ENCODE peak calls at places on chromosomes 1 and 21, in four cellular contexts. Y is GM23248, Q is GM23338, S is OCI-LY7. M is an unnamed sample.

GRCh38 chr1:29556657-29557056 is 320.3 kb downstream of the PTPRU start:
- DNase-seq in Y (no peak), Q (no peak), S (no peak), M (no peak)

GRCh38 chr1:20484526-20485462 is 1.2 kb downstream of the CAMK2N1 start:
- DNase-seq in Q (no peak), Y (peak), S (no peak), M (peak)

GRCh38 chr1:66048011-66048410 is 255.3 kb downstream of the PDE4B start:
- DNase-seq in Y (peak), S (no peak), Q (no peak), M (no peak)

GRCh38 chr1:240149488-240150094 is 57.9 kb downstream of the FMN2 start:
- DNase-seq in Y (peak), S (peak), Q (peak), M (peak)

GRCh38 chr1:219459321-219460105 is 153.4 kb downstream of the ZC3H11B start:
- DNase-seq in Y (peak), Q (no peak), S (no peak), M (no peak)

GRCh38 chr1:172699111-172699510 is 40.2 kb downstream of the FASLG start:
- DNase-seq in Y (peak), S (no peak), Q (no peak), M (no peak)

GRCh38 chr21:43919871-43920801 is 55.1 kb downstream of the AGPAT3 start:
- DNase-seq in S (no peak), Y (no peak), Q (no peak), M (peak)

GRCh38 chr1:15429701-15430149 is 8.5 kb upstream of the CTRC start:
- DNase-seq in Q (no peak), Y (peak), S (no peak), M (no peak)

GRCh38 chr1:197195100-197195499 is 48.6 kb upstream of the ASPM start:
- DNase-seq in S (no peak), Y (no peak), Q (no peak), M (no peak)

GRCh38 chr1:81004011-81004410 is 796.7 kb upstream of the ADGRL2 start:
- DNase-seq in Q (no peak), S (no peak), Y (no peak), M (no peak)

GRCh38 chr1:43293171-43293570 is 7.6 kb upstream of the TIE1 start:
- DNase-seq in Y (peak), Q (no peak), S (no peak), M (no peak)

GRCh38 chr1:19429611-19430010 is 55.7 kb downstream of the CAPZB start:
- DNase-seq in S (no peak), Y (peak), Q (no peak), M (no peak)

GRCh38 chr1:217907504-217907903 is 276.4 kb downstream of the SPATA17 start:
- DNase-seq in Q (no peak), S (no peak), Y (peak), M (no peak)

GRCh38 chr21:45912611-45913415 is 68.8 kb upstream of the COL6A1 start:
- DNase-seq in Q (no peak), S (no peak), Y (no peak), M (no peak)

GRCh38 chr1:21123287-21123961 is 53.3 kb downstream of the EIF4G3 start:
- DNase-seq in Q (no peak), S (no peak), Y (no peak), M (no peak)

GRCh38 chr1:155226910-155227260 is 18.4 kb downstream of the MTX1 start:
- DNase-seq in S (peak), Q (peak), Y (peak), M (peak)

GRCh38 chr1:155982106-155982505 is 3.8 kb upstream of the ARHGEF2 start:
- DNase-seq in Y (peak), S (no peak), Q (no peak), M (no peak)

GRCh38 chr1:23171181-23171755 is 2.6 kb upstream of the LUZP1 start:
- DNase-seq in Q (no peak), Y (no peak), S (no peak), M (no peak)

GRCh38 chr1:10161121-10161520 is 49.2 kb upstream of the KIF1B start:
- DNase-seq in S (no peak), Q (no peak), Y (no peak), M (no peak)

GRCh38 chr1:155093938-155094621 is 15.4 kb downstream of the EFNA3 start:
- DNase-seq in Q (peak), Y (peak), S (peak), M (peak)

GRCh38 chr1:117657031-117657430 is 51.2 kb downstream of the TENT5C start:
- DNase-seq in Q (no peak), S (no peak), Y (peak), M (peak)

GRCh38 chr1:52032785-52033131 is 852 bp downstream of the KTI12 start:
- DNase-seq in Y (peak), Q (peak), S (peak), M (peak)

GRCh38 chr1:176696109-176696508 is 233.1 kb downstream of the PAPPA2 start:
- DNase-seq in S (peak), Y (peak), Q (peak), M (peak)

GRCh38 chr1:69569281-69569970 is 1.7 kb downstream of the LRRC7 start:
- DNase-seq in Q (peak), S (no peak), Y (no peak), M (no peak)

GRCh38 chr1:69572921-69573320 is 5.2 kb downstream of the LRRC7 start:
- DNase-seq in S (no peak), Q (no peak), Y (no peak), M (no peak)

GRCh38 chr1:69568435-69569280 is 936 bp downstream of the LRRC7 start:
- DNase-seq in Q (peak), Y (peak), S (no peak), M (no peak)

GRCh38 chr1:69569983-69570755 is 2.4 kb downstream of the LRRC7 start:
- DNase-seq in S (no peak), Y (no peak), Q (peak), M (peak)

GRCh38 chr1:69567847-69568434 is at the start of gene LRRC7:
- DNase-seq in Q (peak), S (no peak), Y (peak), M (peak)
- TF ChIP-seq EZH2phosphoT487 in Q (peak), S (no peak), Y (no peak), M (no peak)

DNA sequence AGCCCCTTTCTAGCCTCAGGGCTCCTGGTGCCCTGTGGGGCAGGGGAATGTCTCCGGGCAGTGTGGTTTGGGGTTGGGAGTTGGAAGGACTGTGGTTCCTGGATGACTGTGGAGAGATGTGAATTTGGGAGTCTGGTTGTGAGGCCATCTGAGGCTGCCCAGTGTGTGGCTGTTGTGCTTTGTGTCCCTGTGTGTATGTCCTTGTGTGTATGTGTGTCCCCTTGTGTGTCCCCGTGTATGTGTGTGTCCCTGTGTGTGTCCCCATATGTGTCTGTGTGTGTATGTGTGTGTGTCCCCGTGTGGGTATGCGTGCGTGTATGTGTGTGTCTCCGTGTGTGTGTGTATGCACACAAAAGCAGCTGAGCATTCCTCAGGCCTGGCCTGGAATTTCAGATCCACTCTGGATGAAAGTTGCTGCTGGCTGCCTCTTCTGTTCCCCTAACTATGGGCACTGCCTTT is 65.4 kb downstream of the UBIAD1 start:
- DNase-seq in Q (no peak), S (no peak), Y (no peak), M (no peak)
- TF ChIP-seq EZH2phosphoT487 in Q (no peak), S (no peak), Y (no peak), M (no peak)

GRCh38 chr21:38922474-38922873 is 116.7 kb downstream of the ETS2 start:
- DNase-seq in S (no peak), Q (no peak), Y (no peak), M (no peak)

GRCh38 chr21:38929137-38929536 is 123.4 kb downstream of the ETS2 start:
- DNase-seq in S (no peak), Q (no peak), Y (no peak), M (no peak)

GRCh38 chr21:38927776-38928175 is 122.0 kb downstream of the ETS2 start:
- DNase-seq in S (no peak), Y (no peak), Q (no peak), M (no peak)

GRCh38 chr21:38924954-38925353 is 119.2 kb downstream of the ETS2 start:
- DNase-seq in S (no peak), Q (no peak), Y (no peak), M (no peak)

DNA sequence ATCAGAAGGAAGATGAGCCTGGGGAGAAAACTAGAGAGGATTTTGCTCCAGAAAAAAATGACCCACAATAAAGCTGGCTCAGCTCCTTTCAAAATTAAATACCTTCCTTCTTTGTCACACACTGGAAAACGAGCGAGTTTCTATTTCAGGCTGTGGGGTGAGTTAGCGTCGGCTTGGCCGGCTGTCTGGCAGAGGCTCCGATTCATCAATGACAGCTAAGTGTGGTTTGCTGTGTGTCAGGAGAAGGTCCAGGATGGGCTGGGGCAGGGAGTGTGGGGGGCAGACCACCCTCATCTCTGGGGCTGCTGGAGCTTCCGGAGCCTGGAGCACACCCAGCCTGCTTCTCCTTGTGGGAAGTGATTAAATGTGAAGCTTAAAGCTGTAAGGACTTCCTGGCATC is 120.2 kb downstream of the ETS2 start:
- DNase-seq in S (no peak), Y (peak), Q (no peak), M (peak)
- TF ChIP-seq EZH2phosphoT487 in S (no peak), Y (no peak), Q (no peak), M (no peak)

DNA sequence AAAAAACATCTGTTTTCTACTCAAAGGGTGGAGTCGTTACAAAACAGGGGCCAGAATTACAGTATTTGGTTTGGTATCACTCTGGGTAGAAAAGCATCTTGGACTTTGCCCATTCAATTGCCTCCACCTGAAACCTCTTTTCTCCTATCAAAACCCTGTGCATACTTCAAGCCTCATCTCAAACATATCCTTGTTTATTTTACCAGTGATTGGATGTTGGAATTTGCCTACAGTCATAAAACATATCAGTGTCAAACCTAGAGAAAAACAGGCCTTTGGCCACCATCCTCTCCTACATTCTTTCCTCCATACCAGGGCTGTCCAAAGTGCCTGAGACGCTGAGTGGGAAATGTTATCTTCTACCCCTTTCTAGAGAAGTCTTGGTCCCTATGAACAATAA is 281.4 kb downstream of the PLPP3 start:
- DNase-seq in S (no peak), Y (no peak), Q (no peak), M (peak)
- TF ChIP-seq EZH2phosphoT487 in S (no peak), Y (no peak), Q (no peak), M (no peak)

DNA sequence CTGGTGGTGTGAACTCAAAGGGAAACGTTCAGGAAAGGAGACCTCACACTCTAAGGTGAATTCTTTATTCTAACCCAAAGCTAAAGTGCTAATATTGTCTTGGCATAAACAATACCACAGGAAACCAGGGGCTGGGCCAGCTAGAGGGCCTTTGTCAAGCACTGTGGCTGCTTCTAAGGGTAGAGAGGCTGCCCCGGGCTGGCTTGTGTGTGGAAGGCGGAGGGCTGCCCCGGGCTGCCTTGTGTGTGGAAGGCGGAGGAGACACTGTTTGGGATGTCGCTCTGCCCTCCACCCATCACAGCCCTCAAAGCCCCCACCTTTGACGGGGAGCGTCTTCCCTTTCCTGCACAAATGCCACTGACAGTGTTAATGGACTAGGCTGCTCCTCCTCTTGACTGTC is 216.8 kb downstream of the TOMM20 start:
- DNase-seq in Q (peak), Y (no peak), S (no peak), M (no peak)
- TF ChIP-seq EZH2phosphoT487 in Q (no peak), Y (no peak), S (no peak), M (no peak)

GRCh38 chr1:48851638-48852037 is 74.9 kb upstream of the BEND5 start:
- DNase-seq in S (no peak), Q (no peak), Y (peak), M (no peak)

GRCh38 chr1:48853006-48853405 is 76.3 kb upstream of the BEND5 start:
- DNase-seq in Y (peak), Q (no peak), S (no peak), M (no peak)

DNA sequence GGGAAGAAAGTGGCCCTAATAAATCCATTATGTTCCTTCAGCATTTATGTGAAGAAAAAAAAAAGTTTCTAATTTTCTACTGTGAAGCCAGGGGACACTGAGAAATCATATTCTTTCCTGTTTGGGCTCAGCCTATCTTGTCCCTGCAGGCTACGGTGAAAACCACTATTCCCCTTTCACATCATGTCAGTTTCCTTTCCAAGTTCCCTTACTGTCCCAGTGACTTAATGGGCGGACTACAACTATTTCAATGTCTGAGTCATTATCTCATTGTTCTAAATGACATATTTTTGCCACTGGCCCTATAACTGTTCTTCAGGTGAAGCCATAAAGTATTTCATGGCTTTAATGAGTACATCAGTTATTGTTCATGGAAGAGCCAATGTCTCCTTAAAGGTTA is 71.3 kb upstream of the BEND5 start:
- DNase-seq in S (no peak), Q (no peak), Y (no peak), M (no peak)
- TF ChIP-seq EZH2phosphoT487 in S (no peak), Q (no peak), Y (no peak), M (no peak)

GRCh38 chr1:2239384-2239985 is 11.4 kb downstream of the SKI start:
- DNase-seq in Y (no peak), Q (no peak), S (no peak), M (peak)

GRCh38 chr1:2238361-2239055 is 10.4 kb downstream of the SKI start:
- DNase-seq in S (no peak), Y (no peak), Q (no peak), M (no peak)

GRCh38 chr1:2242814-2243725 is 15.0 kb downstream of the SKI start:
- DNase-seq in Y (peak), Q (no peak), S (no peak), M (no peak)

GRCh38 chr1:2241820-2242219 is 13.7 kb downstream of the SKI start:
- DNase-seq in S (no peak), Y (no peak), Q (no peak), M (no peak)

GRCh38 chr1:2240251-2241156 is 12.4 kb downstream of the SKI start:
- DNase-seq in S (no peak), Y (peak), Q (no peak), M (peak)
- TF ChIP-seq EZH2phosphoT487 in S (no peak), Y (no peak), Q (no peak), M (no peak)

GRCh38 chr1:1182491-1183220 is 9.0 kb downstream of the TTLL10 start:
- DNase-seq in S (no peak), Q (peak), Y (no peak), M (no peak)
- TF ChIP-seq EZH2phosphoT487 in S (no peak), Q (no peak), Y (no peak), M (no peak)

DNA sequence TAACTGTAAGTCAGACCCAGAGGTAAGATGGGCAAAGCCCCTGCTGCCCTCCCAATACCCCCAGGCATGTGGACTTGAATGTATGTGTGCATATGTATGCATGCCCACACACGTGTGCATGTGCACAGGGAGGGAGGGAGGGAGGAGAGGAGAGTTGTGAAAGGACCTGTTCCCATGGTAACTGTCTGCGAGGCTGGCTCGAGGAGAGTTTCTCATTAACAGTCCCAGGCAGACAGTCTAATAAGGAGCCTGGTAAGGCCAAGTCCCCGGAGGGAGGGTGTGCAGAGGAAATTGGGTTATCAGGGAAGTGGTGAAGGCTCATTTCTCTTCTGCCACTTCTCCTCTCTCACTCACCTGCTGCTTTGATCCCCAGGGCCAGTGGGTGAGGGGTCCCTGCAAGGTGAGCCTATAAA is 74.9 kb downstream of the NFASC start:
- DNase-seq in S (no peak), Q (no peak), Y (peak), M (peak)
- TF ChIP-seq EZH2phosphoT487 in S (no peak), Q (no peak), Y (no peak), M (no peak)

M was measured in hepatocyte.